ENCODE peak calls at places on chromosomes 5 and 9, in ten cellular contexts. B is 8988T; O is HEK293T; U is naive thymus-derived CD8-positive, alpha-beta T cell; H is dermis microvascular lymphatic vessel endothelial cell; Z is RPMI8226; Q is AG10803; J is islet precursor cell; D is Panc1; S is GM20000. I is an unnamed sample.
A peak's percentile ranks its signal among the peaks of the same experiment; 100 is the strongest.

GRCh38 chr5:150180241-150181027 is 9.4 kb upstream of the SLC6A7 start:
- DNase-seq in S (no peak), J (no peak), D (no peak), H (peak; percentile 12), Q (peak; percentile 64), O (no peak), U (no peak), B (no peak), Z (no peak), I (peak; percentile 78)

GRCh38 chr5:10352404-10353240 is 873 bp upstream of the MARCHF6 start:
- DNase-seq in O (no peak), U (no peak), H (peak; percentile 22), B (no peak), D (no peak), Z (peak; percentile 85), S (no peak), Q (no peak), J (no peak), I (no peak)

GRCh38 chr5:125961150-125961549 is 462.1 kb upstream of the GRAMD2B start:
- DNase-seq in S (peak; percentile 6), D (no peak), Q (no peak), H (no peak), Z (peak; percentile 31), B (no peak), J (no peak), U (no peak), O (no peak), I (no peak)

GRCh38 chr9:128792978-128793686 is 6.1 kb downstream of the TBC1D13 start:
- DNase-seq in H (no peak), B (no peak), Q (no peak), Z (no peak), O (no peak), J (no peak), D (no peak), S (no peak), U (no peak), I (no peak)

GRCh38 chr9:129160712-129161533 is 17.1 kb downstream of the IER5L start:
- DNase-seq in O (no peak), U (no peak), B (no peak), S (no peak), Q (peak; percentile 76), D (no peak), J (no peak), Z (no peak), H (no peak), I (no peak)

GRCh38 chr5:52181403-52181802 is 606.3 kb upstream of the ITGA1 start:
- DNase-seq in S (no peak), J (no peak), Z (no peak), H (no peak), U (no peak), B (no peak), Q (no peak), O (no peak), D (no peak), I (no peak)

GRCh38 chr5:56126487-56127179 is 106.5 kb downstream of the ANKRD55 start:
- DNase-seq in D (no peak), S (no peak), U (no peak), O (no peak), J (no peak), Q (no peak), Z (no peak), B (no peak), H (peak; percentile 98), I (peak; percentile 98)

GRCh38 chr9:77707696-77708095 is 59.6 kb upstream of the GNA14 start:
- DNase-seq in O (no peak), H (peak; percentile 99), U (no peak), B (peak; percentile 49), Z (no peak), Q (peak; percentile 99), D (peak; percentile 53), S (no peak), J (peak; percentile 71), I (peak; percentile 99)

GRCh38 chr9:69028754-69029153 is 6.8 kb upstream of the FXN start:
- DNase-seq in B (no peak), S (no peak), O (no peak), Q (peak; percentile 7), H (no peak), Z (peak; percentile 9), J (peak; percentile 11), D (no peak), U (peak; percentile 29), I (no peak)

GRCh38 chr5:74104469-74104868 is 478.5 kb downstream of the ARHGEF28 start:
- DNase-seq in D (no peak), B (no peak), J (no peak), U (no peak), S (no peak), O (no peak), Z (no peak), Q (no peak), H (no peak), I (no peak)

GRCh38 chr9:15697459-15697858 is 144.6 kb downstream of the CCDC171 start:
- DNase-seq in H (peak; percentile 28), U (no peak), J (no peak), S (no peak), Q (peak; percentile 71), D (no peak), Z (no peak), O (no peak), B (no peak), I (no peak)

GRCh38 chr9:101427957-101428655 is 7.5 kb downstream of the ALDOB start:
- DNase-seq in D (no peak), Z (peak; percentile 57), B (no peak), U (no peak), J (no peak), O (no peak), H (no peak), S (no peak), Q (no peak), I (no peak)

GRCh38 chr9:72509635-72510034 is 11.8 kb upstream of the TMC1 start:
- DNase-seq in U (no peak), Q (peak; percentile 17), H (peak; percentile 14), S (peak; percentile 62), O (no peak), J (no peak), D (no peak), B (no peak), Z (no peak), I (peak; percentile 41)

GRCh38 chr5:36581070-36581469 is 25.3 kb upstream of the SLC1A3 start:
- DNase-seq in J (no peak), Q (no peak), S (no peak), B (no peak), H (no peak), D (no peak), U (no peak), Z (no peak), O (no peak), I (no peak)

GRCh38 chr9:88011005-88011766 is 36.9 kb upstream of the CDK20 start:
- DNase-seq in S (no peak), Z (no peak), J (no peak), B (peak; percentile 40), Q (peak; percentile 23), D (no peak), U (no peak), O (peak; percentile 26), H (no peak), I (no peak)

GRCh38 chr9:132670816-132671371 is 630 bp downstream of the GTF3C4 start:
- DNase-seq in J (peak; percentile 70), Z (peak; percentile 64), B (no peak), D (no peak), Q (peak; percentile 20), H (peak; percentile 61), S (peak; percentile 55), O (peak; percentile 46), U (peak; percentile 77), I (peak; percentile 55)

GRCh38 chr5:73892806-73893205 is 266.8 kb downstream of the ARHGEF28 start:
- DNase-seq in H (no peak), B (no peak), Z (no peak), U (no peak), J (no peak), Q (peak; percentile 96), D (no peak), S (no peak), O (no peak), I (no peak)

GRCh38 chr5:105953616-105954015 is 1717.1 kb downstream of the EFNA5 start:
- DNase-seq in Z (no peak), J (no peak), Q (no peak), U (no peak), O (no peak), S (no peak), B (no peak), D (no peak), H (no peak), I (no peak)

GRCh38 chr9:128118971-128119665 is 8.4 kb downstream of the PTGES2 start:
- DNase-seq in D (no peak), U (no peak), S (no peak), J (peak; percentile 39), O (no peak), Z (no peak), Q (no peak), B (no peak), H (no peak), I (no peak)

GRCh38 chr9:132042324-132042723 is 37.3 kb downstream of the MED27 start:
- DNase-seq in Q (peak; percentile 96), U (no peak), Z (no peak), D (peak; percentile 55), O (no peak), B (peak; percentile 29), H (peak; percentile 75), J (peak; percentile 68), S (no peak), I (no peak)

GRCh38 chr5:156799171-156799570 is 50.9 kb upstream of the PPP1R2B start:
- DNase-seq in O (no peak), Z (no peak), Q (no peak), S (no peak), U (no peak), J (no peak), D (no peak), H (no peak), B (no peak), I (no peak)

GRCh38 chr5:89045216-89045615 is 162.2 kb upstream of the MEF2C start:
- DNase-seq in O (no peak), Q (no peak), S (no peak), D (no peak), J (no peak), U (no peak), B (no peak), H (no peak), Z (no peak), I (no peak)

GRCh38 chr5:53508125-53508524 is 27.7 kb downstream of the FST start:
- DNase-seq in H (no peak), U (no peak), D (no peak), Q (peak; percentile 31), Z (no peak), J (no peak), B (no peak), S (no peak), O (no peak), I (no peak)

GRCh38 chr9:116628706-116629105 is 58.4 kb upstream of the TRIM32 start:
- DNase-seq in Q (no peak), U (no peak), B (no peak), J (no peak), S (no peak), D (no peak), H (no peak), O (no peak), Z (no peak), I (no peak)